ENCODE peak calls at places on chromosomes 2 and 18, in eight cellular contexts. One of them, this sample, is unnamed.

GRCh38 chr2:55314985-55315384 is 46.0 kb upstream of the MTIF2 start:
- DNase-seq in cardiac muscle cell: no peak
- DNase-seq in endothelial cell of umbilical vein: no peak
- DNase-seq in GM23338: no peak
- DNase-seq in WERI-Rb-1: no peak
- DNase-seq in AG04450: no peak
- DNase-seq in B cell: no peak
- DNase-seq in Calu3: no peak
- DNase-seq in this sample: no peak

GRCh38 chr2:38315707-38316333 is 61.3 kb downstream of the ATL2 start:
- DNase-seq in cardiac muscle cell: peak; percentile 66
- DNase-seq in endothelial cell of umbilical vein: peak; percentile 67
- DNase-seq in GM23338: peak; percentile 76
- DNase-seq in WERI-Rb-1: peak; percentile 34
- DNase-seq in AG04450: no peak
- DNase-seq in B cell: peak; percentile 49
- DNase-seq in Calu3: peak; percentile 47
- DNase-seq in this sample: no peak

GRCh38 chr2:236848467-236848866 is 237.2 kb upstream of the COPS8 start:
- DNase-seq in cardiac muscle cell: no peak
- DNase-seq in endothelial cell of umbilical vein: no peak
- DNase-seq in GM23338: peak; percentile 31
- DNase-seq in WERI-Rb-1: no peak
- DNase-seq in AG04450: no peak
- DNase-seq in B cell: no peak
- DNase-seq in Calu3: no peak
- DNase-seq in this sample: no peak

GRCh38 chr2:34266908-34267697 is 668.0 kb upstream of the FAM98A start:
- DNase-seq in cardiac muscle cell: no peak
- DNase-seq in endothelial cell of umbilical vein: no peak
- DNase-seq in GM23338: peak; percentile 5
- DNase-seq in WERI-Rb-1: no peak
- DNase-seq in AG04450: no peak
- DNase-seq in B cell: no peak
- DNase-seq in Calu3: no peak
- DNase-seq in this sample: no peak

GRCh38 chr2:240920783-240921231 is 14.7 kb downstream of the CROCC2 start:
- DNase-seq in cardiac muscle cell: no peak
- DNase-seq in endothelial cell of umbilical vein: no peak
- DNase-seq in GM23338: no peak
- DNase-seq in WERI-Rb-1: peak; percentile 3
- DNase-seq in AG04450: no peak
- DNase-seq in B cell: no peak
- DNase-seq in Calu3: peak; percentile 0
- DNase-seq in this sample: peak; percentile 9

GRCh38 chr2:215685218-215685962 is 249.5 kb upstream of the FN1 start:
- DNase-seq in cardiac muscle cell: no peak
- DNase-seq in endothelial cell of umbilical vein: no peak
- DNase-seq in GM23338: no peak
- DNase-seq in WERI-Rb-1: no peak
- DNase-seq in AG04450: no peak
- DNase-seq in B cell: no peak
- DNase-seq in Calu3: no peak
- DNase-seq in this sample: no peak

GRCh38 chr2:191064590-191064989 is 50.6 kb upstream of the STAT1 start:
- DNase-seq in cardiac muscle cell: no peak
- DNase-seq in endothelial cell of umbilical vein: no peak
- DNase-seq in GM23338: no peak
- DNase-seq in WERI-Rb-1: no peak
- DNase-seq in AG04450: no peak
- DNase-seq in B cell: no peak
- DNase-seq in Calu3: no peak
- DNase-seq in this sample: peak; percentile 37

GRCh38 chr18:77068321-77068841 is 64.2 kb downstream of the MBP start:
- DNase-seq in cardiac muscle cell: peak; percentile 72
- DNase-seq in endothelial cell of umbilical vein: no peak
- DNase-seq in GM23338: no peak
- DNase-seq in WERI-Rb-1: no peak
- DNase-seq in AG04450: peak; percentile 36
- DNase-seq in B cell: peak; percentile 71
- DNase-seq in Calu3: no peak
- DNase-seq in this sample: no peak

GRCh38 chr2:225275443-225275842 is 124.1 kb upstream of the NYAP2 start:
- DNase-seq in cardiac muscle cell: no peak
- DNase-seq in endothelial cell of umbilical vein: no peak
- DNase-seq in GM23338: no peak
- DNase-seq in WERI-Rb-1: no peak
- DNase-seq in AG04450: no peak
- DNase-seq in B cell: no peak
- DNase-seq in Calu3: no peak
- DNase-seq in this sample: no peak

GRCh38 chr2:225270053-225270452 is 129.5 kb upstream of the NYAP2 start:
- DNase-seq in cardiac muscle cell: no peak
- DNase-seq in endothelial cell of umbilical vein: no peak
- DNase-seq in GM23338: no peak
- DNase-seq in WERI-Rb-1: no peak
- DNase-seq in AG04450: no peak
- DNase-seq in B cell: peak; percentile 26
- DNase-seq in Calu3: no peak
- DNase-seq in this sample: no peak

GRCh38 chr2:225272173-225272572 is 127.3 kb upstream of the NYAP2 start:
- DNase-seq in cardiac muscle cell: no peak
- DNase-seq in endothelial cell of umbilical vein: no peak
- DNase-seq in GM23338: no peak
- DNase-seq in WERI-Rb-1: no peak
- DNase-seq in AG04450: no peak
- DNase-seq in B cell: no peak
- DNase-seq in Calu3: peak; percentile 38
- DNase-seq in this sample: no peak

GRCh38 chr2:225274751-225275150 is 124.8 kb upstream of the NYAP2 start:
- DNase-seq in cardiac muscle cell: peak; percentile 21
- DNase-seq in endothelial cell of umbilical vein: no peak
- DNase-seq in GM23338: no peak
- DNase-seq in WERI-Rb-1: no peak
- DNase-seq in AG04450: peak; percentile 15
- DNase-seq in B cell: peak; percentile 32
- DNase-seq in Calu3: peak; percentile 27
- DNase-seq in this sample: no peak

GRCh38 chr2:225270861-225271260 is 128.6 kb upstream of the NYAP2 start:
- DNase-seq in cardiac muscle cell: peak; percentile 35
- DNase-seq in endothelial cell of umbilical vein: no peak
- DNase-seq in GM23338: peak; percentile 9
- DNase-seq in WERI-Rb-1: peak; percentile 22
- DNase-seq in AG04450: no peak
- DNase-seq in B cell: peak; percentile 81
- DNase-seq in Calu3: peak; percentile 53
- DNase-seq in this sample: no peak
- TF ChIP-seq CTCF in cardiac muscle cell: no peak
- TF ChIP-seq CTCF in endothelial cell of umbilical vein: no peak
- TF ChIP-seq CTCF in GM23338: no peak
- TF ChIP-seq CTCF in WERI-Rb-1: no peak
- TF ChIP-seq CTCF in AG04450: peak; percentile 19
- TF ChIP-seq CTCF in B cell: no peak
- TF ChIP-seq CTCF in Calu3: no peak
- TF ChIP-seq CTCF in this sample: no peak

DNA sequence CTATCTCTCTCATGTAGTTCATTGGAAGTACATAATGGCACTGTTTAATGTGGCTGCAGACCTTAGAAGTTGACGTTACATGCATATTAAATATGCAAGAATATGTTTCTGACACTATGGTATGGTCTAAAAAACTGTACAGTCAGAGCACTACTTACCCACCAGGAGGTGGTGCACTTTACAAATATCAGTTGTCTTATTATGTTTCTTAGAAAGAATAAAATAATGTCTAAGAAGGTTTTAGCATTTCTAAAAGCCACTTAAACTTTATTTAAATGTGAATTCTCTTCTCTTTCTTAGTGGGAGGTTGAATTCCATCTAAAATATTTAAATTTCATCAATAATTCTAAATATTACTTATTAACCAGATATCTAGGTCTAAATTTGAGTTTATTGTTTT is 4.3 kb downstream of the TMEFF2 start:
- DNase-seq in cardiac muscle cell: peak; percentile 61
- DNase-seq in endothelial cell of umbilical vein: peak; percentile 39
- DNase-seq in GM23338: no peak
- DNase-seq in WERI-Rb-1: no peak
- DNase-seq in AG04450: no peak
- DNase-seq in B cell: peak; percentile 22
- DNase-seq in Calu3: no peak
- DNase-seq in this sample: no peak
- TF ChIP-seq CTCF in cardiac muscle cell: peak; percentile 68
- TF ChIP-seq CTCF in endothelial cell of umbilical vein: peak; percentile 46
- TF ChIP-seq CTCF in GM23338: no peak
- TF ChIP-seq CTCF in WERI-Rb-1: peak; percentile 16
- TF ChIP-seq CTCF in AG04450: peak; percentile 68
- TF ChIP-seq CTCF in B cell: peak; percentile 29
- TF ChIP-seq CTCF in Calu3: peak; percentile 42
- TF ChIP-seq CTCF in this sample: no peak

GRCh38 chr2:26985807-26986206 is 15.4 kb downstream of the MAPRE3 start:
- DNase-seq in cardiac muscle cell: no peak
- DNase-seq in endothelial cell of umbilical vein: no peak
- DNase-seq in GM23338: no peak
- DNase-seq in WERI-Rb-1: peak; percentile 38
- DNase-seq in AG04450: no peak
- DNase-seq in B cell: no peak
- DNase-seq in Calu3: no peak
- DNase-seq in this sample: no peak

GRCh38 chr2:26980971-26981370 is 10.5 kb downstream of the MAPRE3 start:
- DNase-seq in cardiac muscle cell: no peak
- DNase-seq in endothelial cell of umbilical vein: no peak
- DNase-seq in GM23338: no peak
- DNase-seq in WERI-Rb-1: no peak
- DNase-seq in AG04450: no peak
- DNase-seq in B cell: no peak
- DNase-seq in Calu3: no peak
- DNase-seq in this sample: no peak

GRCh38 chr2:26983746-26984145 is 13.3 kb downstream of the MAPRE3 start:
- DNase-seq in cardiac muscle cell: no peak
- DNase-seq in endothelial cell of umbilical vein: no peak
- DNase-seq in GM23338: no peak
- DNase-seq in WERI-Rb-1: no peak
- DNase-seq in AG04450: no peak
- DNase-seq in B cell: no peak
- DNase-seq in Calu3: no peak
- DNase-seq in this sample: no peak

GRCh38 chr2:26979761-26980160 is 9.3 kb downstream of the MAPRE3 start:
- DNase-seq in cardiac muscle cell: peak; percentile 77
- DNase-seq in endothelial cell of umbilical vein: no peak
- DNase-seq in GM23338: no peak
- DNase-seq in WERI-Rb-1: no peak
- DNase-seq in AG04450: no peak
- DNase-seq in B cell: no peak
- DNase-seq in Calu3: no peak
- DNase-seq in this sample: no peak

DNA sequence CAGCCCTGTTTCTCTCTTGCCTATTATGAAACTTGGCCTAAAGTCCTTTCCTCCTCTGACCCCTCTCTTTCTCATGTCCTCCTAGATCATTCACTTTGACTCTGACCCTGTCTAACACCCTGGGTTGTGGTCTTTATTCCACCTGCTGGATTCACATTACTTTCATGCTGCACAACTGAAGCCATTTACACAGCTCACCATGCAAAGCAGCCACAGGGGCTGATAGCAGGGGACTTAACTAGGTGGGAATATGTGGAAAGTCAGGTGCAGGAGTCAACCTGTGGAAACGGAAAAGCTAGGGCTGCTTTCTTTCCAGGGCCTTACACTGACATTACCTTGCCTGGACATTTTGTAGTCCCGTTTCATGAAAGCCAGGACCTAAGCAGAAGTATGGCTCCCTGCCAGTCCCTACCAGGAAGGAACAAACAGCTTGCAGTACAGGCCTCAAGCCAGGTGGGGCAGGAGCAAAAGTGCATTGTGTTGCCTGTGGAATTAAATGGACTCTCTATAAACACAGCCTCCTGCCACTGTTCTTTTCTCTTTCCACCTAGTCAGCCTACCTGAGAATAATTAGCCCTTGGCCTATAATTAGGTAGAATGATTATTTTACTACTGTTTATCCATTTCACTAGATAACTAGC is 11.8 kb downstream of the MAPRE3 start:
- DNase-seq in cardiac muscle cell: peak; percentile 83
- DNase-seq in endothelial cell of umbilical vein: peak; percentile 72
- DNase-seq in GM23338: peak; percentile 58
- DNase-seq in WERI-Rb-1: peak; percentile 67
- DNase-seq in AG04450: no peak
- DNase-seq in B cell: no peak
- DNase-seq in Calu3: peak; percentile 79
- DNase-seq in this sample: no peak
- TF ChIP-seq CTCF in cardiac muscle cell: peak; percentile 40
- TF ChIP-seq CTCF in endothelial cell of umbilical vein: peak; percentile 50
- TF ChIP-seq CTCF in GM23338: peak; percentile 23
- TF ChIP-seq CTCF in WERI-Rb-1: peak; percentile 74
- TF ChIP-seq CTCF in AG04450: peak; percentile 27
- TF ChIP-seq CTCF in B cell: peak; percentile 19
- TF ChIP-seq CTCF in Calu3: peak; percentile 30
- TF ChIP-seq CTCF in this sample: no peak

GRCh38 chr2:152558174-152559091 is 158.8 kb downstream of the PRPF40A start:
- DNase-seq in cardiac muscle cell: peak; percentile 93
- DNase-seq in endothelial cell of umbilical vein: no peak
- DNase-seq in GM23338: no peak
- DNase-seq in WERI-Rb-1: no peak
- DNase-seq in AG04450: peak; percentile 72
- DNase-seq in B cell: no peak
- DNase-seq in Calu3: no peak
- DNase-seq in this sample: no peak

GRCh38 chr2:152556506-152556905 is 160.8 kb downstream of the PRPF40A start:
- DNase-seq in cardiac muscle cell: no peak
- DNase-seq in endothelial cell of umbilical vein: no peak
- DNase-seq in GM23338: no peak
- DNase-seq in WERI-Rb-1: no peak
- DNase-seq in AG04450: no peak
- DNase-seq in B cell: no peak
- DNase-seq in Calu3: no peak
- DNase-seq in this sample: no peak

GRCh38 chr2:152555048-152555447 is 162.2 kb downstream of the PRPF40A start:
- DNase-seq in cardiac muscle cell: peak; percentile 40
- DNase-seq in endothelial cell of umbilical vein: peak; percentile 37
- DNase-seq in GM23338: peak; percentile 52
- DNase-seq in WERI-Rb-1: no peak
- DNase-seq in AG04450: no peak
- DNase-seq in B cell: no peak
- DNase-seq in Calu3: no peak
- DNase-seq in this sample: no peak

GRCh38 chr2:152560163-152560562 is 157.1 kb downstream of the PRPF40A start:
- DNase-seq in cardiac muscle cell: no peak
- DNase-seq in endothelial cell of umbilical vein: no peak
- DNase-seq in GM23338: no peak
- DNase-seq in WERI-Rb-1: no peak
- DNase-seq in AG04450: no peak
- DNase-seq in B cell: no peak
- DNase-seq in Calu3: no peak
- DNase-seq in this sample: no peak

DNA sequence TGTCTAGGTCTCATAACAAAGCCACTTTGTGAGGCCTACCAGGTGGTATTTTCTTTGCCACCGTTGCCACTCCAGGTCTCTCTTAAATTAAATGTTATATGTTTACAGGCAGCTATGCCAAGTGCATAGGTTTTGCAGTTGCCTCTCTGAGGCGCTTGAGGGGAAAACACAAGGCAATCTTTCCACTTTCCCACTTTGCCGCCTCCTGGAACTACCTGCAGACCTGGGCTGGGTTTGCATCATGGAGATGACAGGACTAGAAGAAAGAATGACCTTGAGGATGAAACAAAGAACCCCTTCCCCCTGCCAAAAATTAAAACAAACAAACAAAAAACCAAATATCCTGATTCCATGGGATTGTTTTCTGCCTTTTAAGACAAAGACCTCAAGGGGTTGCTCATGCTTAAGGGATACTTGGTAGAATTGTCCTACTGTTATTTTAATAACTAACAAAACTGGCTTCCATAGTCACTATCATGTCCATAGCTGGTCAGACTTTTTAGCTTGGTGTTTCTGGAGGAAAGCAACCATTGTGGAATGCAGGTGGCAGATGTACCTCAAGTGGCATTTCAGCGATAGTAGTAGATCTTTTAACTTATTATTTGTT is 159.9 kb downstream of the PRPF40A start:
- DNase-seq in cardiac muscle cell: no peak
- DNase-seq in endothelial cell of umbilical vein: no peak
- DNase-seq in GM23338: no peak
- DNase-seq in WERI-Rb-1: no peak
- DNase-seq in AG04450: no peak
- DNase-seq in B cell: no peak
- DNase-seq in Calu3: no peak
- DNase-seq in this sample: no peak
- TF ChIP-seq CTCF in cardiac muscle cell: no peak
- TF ChIP-seq CTCF in endothelial cell of umbilical vein: no peak
- TF ChIP-seq CTCF in GM23338: no peak
- TF ChIP-seq CTCF in WERI-Rb-1: no peak
- TF ChIP-seq CTCF in AG04450: no peak
- TF ChIP-seq CTCF in B cell: no peak
- TF ChIP-seq CTCF in Calu3: no peak
- TF ChIP-seq CTCF in this sample: no peak